ENCODE peak calls at places on chromosomes 16 and 17, in ten cellular contexts. T is neural crest cell; I is amniotic stem cell; K is stimulated activated CD8-positive, alpha-beta memory T cell treated with anti-CD3 and anti-CD28 coated beads, Interleukin-4, amount 100 ng/mL, for 24 hours; C is Calu3; A is D341Med; O is heart right ventricle; H is AG08396; F is cardiac septum; N is lung microvascular endothelial cell. L is an unnamed sample.

GRCh38 chr17:67606471-67606870 is 111.3 kb upstream of the NOL11 start:
- DNase-seq in T (no peak), I (no peak), K (no peak), C (peak), A (peak), O (peak), H (no peak), F (no peak), N (peak), L (peak)

GRCh38 chr17:58329035-58329807 is 626 bp upstream of the TSPOAP1 start:
- DNase-seq in T (no peak), I (no peak), K (peak), C (no peak), A (peak), O (no peak), H (no peak), F (no peak), N (no peak), L (peak)

GRCh38 chr17:55056530-55056929 is 88.0 kb downstream of the STXBP4 start:
- DNase-seq in T (no peak), I (no peak), K (no peak), C (peak), A (peak), O (no peak), H (no peak), F (no peak), N (peak), L (peak)

GRCh38 chr17:64063766-64064224 is 43.4 kb upstream of the ICAM2 start:
- DNase-seq in T (peak), I (no peak), K (peak), C (peak), A (peak), O (peak), H (no peak), F (peak), N (peak), L (peak)

GRCh38 chr16:29230671-29231091 is 175.8 kb downstream of the NPIPB11 start:
- DNase-seq in T (no peak), I (no peak), K (no peak), C (no peak), A (no peak), O (no peak), H (peak), F (no peak), N (no peak), L (no peak)

GRCh38 chr17:48843172-48843900 is 12.5 kb downstream of the CALCOCO2 start:
- DNase-seq in T (no peak), I (no peak), K (no peak), C (no peak), A (no peak), O (no peak), H (no peak), F (no peak), N (no peak), L (no peak)

GRCh38 chr17:39107973-39108372 is 43.5 kb downstream of the PLXDC1 start:
- DNase-seq in T (no peak), I (no peak), K (no peak), C (no peak), A (no peak), O (no peak), H (no peak), F (no peak), N (no peak), L (no peak)

GRCh38 chr16:69035375-69035774 is 70.1 kb upstream of the HAS3 start:
- DNase-seq in T (no peak), I (no peak), K (no peak), C (no peak), A (no peak), O (no peak), H (no peak), F (no peak), N (peak), L (no peak)

GRCh38 chr16:75420987-75421819 is 12.1 kb downstream of the CFDP1 start:
- DNase-seq in T (peak), I (no peak), K (no peak), C (peak), A (peak), O (peak), H (no peak), F (peak), N (peak), L (peak)

GRCh38 chr17:82103588-82104451 is 5.8 kb upstream of the FASN start:
- DNase-seq in T (peak), I (no peak), K (no peak), C (peak), A (peak), O (no peak), H (no peak), F (no peak), N (no peak), L (no peak)

GRCh38 chr17:36082062-36082461 is 7.9 kb downstream of the CCL3 start:
- DNase-seq in T (no peak), I (no peak), K (no peak), C (peak), A (no peak), O (no peak), H (no peak), F (no peak), N (no peak), L (no peak)

GRCh38 chr16:89169778-89170177 is 1.8 kb upstream of the CDH15 start:
- DNase-seq in T (no peak), I (no peak), K (no peak), C (no peak), A (no peak), O (no peak), H (no peak), F (no peak), N (no peak), L (no peak)

GRCh38 chr17:74823176-74823495 is 36.5 kb downstream of the GRIN2C start:
- DNase-seq in T (no peak), I (no peak), K (no peak), C (no peak), A (no peak), O (no peak), H (no peak), F (no peak), N (no peak), L (no peak)

GRCh38 chr16:89613101-89613953 is at the start of gene DPEP1:
- DNase-seq in T (no peak), I (no peak), K (no peak), C (no peak), A (no peak), O (no peak), H (no peak), F (no peak), N (no peak), L (no peak)

GRCh38 chr16:28914325-28914724 is 10.7 kb downstream of the RABEP2 start:
- DNase-seq in T (no peak), I (no peak), K (no peak), C (no peak), A (peak), O (no peak), H (no peak), F (no peak), N (no peak), L (no peak)

GRCh38 chr16:2163211-2163881 is 7.8 kb downstream of the TRAF7 start:
- DNase-seq in T (no peak), I (no peak), K (no peak), C (peak), A (no peak), O (no peak), H (no peak), F (no peak), N (no peak), L (no peak)

GRCh38 chr16:85151603-85152413 is 39.5 kb upstream of the CIBAR2 start:
- DNase-seq in T (no peak), I (peak), K (no peak), C (peak), A (no peak), O (peak), H (peak), F (peak), N (peak), L (peak)

GRCh38 chr16:22614271-22614947 is 103.7 kb downstream of the NPIPB5 start:
- DNase-seq in T (no peak), I (no peak), K (no peak), C (peak), A (no peak), O (no peak), H (no peak), F (no peak), N (no peak), L (no peak)

GRCh38 chr17:42918902-42919521 is 18.4 kb downstream of the G6PC1 start:
- DNase-seq in T (no peak), I (no peak), K (no peak), C (no peak), A (no peak), O (no peak), H (no peak), F (no peak), N (no peak), L (no peak)

GRCh38 chr17:47978324-47978723 is 7.4 kb downstream of the CDK5RAP3 start:
- DNase-seq in T (peak), I (peak), K (peak), C (peak), A (peak), O (peak), H (peak), F (no peak), N (peak), L (peak)

GRCh38 chr16:9527976-9528375 is 436.5 kb downstream of the HAPSTR1 start:
- DNase-seq in T (no peak), I (no peak), K (no peak), C (no peak), A (no peak), O (no peak), H (no peak), F (no peak), N (no peak), L (no peak)

GRCh38 chr17:17343896-17344506 is 40.8 kb downstream of the NT5M start:
- DNase-seq in T (no peak), I (no peak), K (no peak), C (no peak), A (no peak), O (no peak), H (no peak), F (peak), N (no peak), L (no peak)

GRCh38 chr17:39679521-39680192 is 8.2 kb downstream of the PGAP3 start:
- DNase-seq in T (no peak), I (no peak), K (no peak), C (peak), A (no peak), O (no peak), H (no peak), F (no peak), N (no peak), L (no peak)

GRCh38 chr17:3526971-3527370 is 30.6 kb downstream of the TRPV3 start:
- DNase-seq in T (no peak), I (no peak), K (no peak), C (no peak), A (no peak), O (no peak), H (no peak), F (no peak), N (no peak), L (no peak)